ENCODE peak calls at places on chromosomes 13 and 19, in nine cellular contexts. Y, D, V, B, E, N, J, H and U are unnamed samples.
A peak's percentile ranks its signal among the peaks of the same experiment; 100 is the strongest.

GRCh38 chr19:53333071-53333465 is 481 bp upstream of the ZNF845 start:
- DNase-seq in Y (no peak), D (no peak), V (peak; percentile 63), B (peak; percentile 76), E (peak; percentile 68), N (no peak), J (peak; percentile 65), H (peak; percentile 14), U (no peak)

GRCh38 chr13:78611040-78611439 is 7.7 kb upstream of the POU4F1 start:
- DNase-seq in Y (no peak), D (no peak), V (no peak), B (no peak), E (no peak), N (no peak), J (no peak), H (no peak), U (no peak)

GRCh38 chr13:108943842-108944241 is 314.4 kb downstream of the MYO16 start:
- DNase-seq in Y (no peak), D (no peak), V (no peak), B (no peak), E (no peak), N (no peak), J (no peak), H (no peak), U (no peak)

GRCh38 chr19:42594617-42595489 is at the start of gene CEACAM8:
- DNase-seq in Y (no peak), D (no peak), V (no peak), B (no peak), E (no peak), N (no peak), J (peak; percentile 36), H (no peak), U (no peak)

GRCh38 chr19:1307320-1307719 is 21.6 kb downstream of the EFNA2 start:
- DNase-seq in Y (no peak), D (no peak), V (no peak), B (no peak), E (no peak), N (no peak), J (no peak), H (no peak), U (no peak)

GRCh38 chr19:3950871-3951861 is 18.3 kb downstream of the NMRK2 start:
- DNase-seq in Y (no peak), D (peak; percentile 9), V (peak; percentile 36), B (no peak), E (peak; percentile 89), N (no peak), J (no peak), H (no peak), U (no peak)

GRCh38 chr19:1362385-1363257 is 21.1 kb upstream of the NDUFS7 start:
- DNase-seq in Y (no peak), D (no peak), V (no peak), B (no peak), E (no peak), N (no peak), J (no peak), H (no peak), U (no peak)

GRCh38 chr13:93736111-93736510 is 509.5 kb downstream of the GPC6 start:
- DNase-seq in Y (no peak), D (peak; percentile 65), V (no peak), B (no peak), E (no peak), N (no peak), J (no peak), H (no peak), U (peak; percentile 42)

GRCh38 chr19:47379398-47379938 is 30.4 kb downstream of the DHX34 start:
- DNase-seq in Y (no peak), D (no peak), V (no peak), B (no peak), E (no peak), N (no peak), J (no peak), H (no peak), U (no peak)

GRCh38 chr19:524062-524674 is 7.4 kb upstream of the CDC34 start:
- DNase-seq in Y (no peak), D (no peak), V (no peak), B (no peak), E (no peak), N (no peak), J (no peak), H (no peak), U (no peak)

GRCh38 chr13:33797622-33798021 is 20.3 kb upstream of the RFC3 start:
- DNase-seq in Y (no peak), D (peak; percentile 36), V (no peak), B (no peak), E (no peak), N (peak; percentile 16), J (no peak), H (no peak), U (peak; percentile 18)

GRCh38 chr13:99617474-99618255 is 116.4 kb downstream of the TM9SF2 start:
- DNase-seq in Y (no peak), D (peak; percentile 62), V (peak; percentile 43), B (peak; percentile 83), E (peak; percentile 76), N (no peak), J (peak; percentile 73), H (peak; percentile 17), U (peak; percentile 48)

GRCh38 chr19:18932216-18932841 is 8.7 kb downstream of the HOMER3 start:
- DNase-seq in Y (no peak), D (peak; percentile 40), V (peak; percentile 86), B (peak; percentile 97), E (peak; percentile 85), N (no peak), J (peak; percentile 99), H (peak; percentile 85), U (peak; percentile 54)

GRCh38 chr19:13526552-13526951 is 20.3 kb upstream of the CACNA1A start:
- DNase-seq in Y (no peak), D (no peak), V (no peak), B (peak; percentile 34), E (no peak), N (peak; percentile 6), J (peak; percentile 85), H (peak; percentile 9), U (no peak)
- TF ChIP-seq CTCF in Y (peak; percentile 38), D (no peak), V (no peak), B (peak; percentile 57), E (no peak), N (peak; percentile 50), J (peak; percentile 46), H (peak; percentile 76), U (peak; percentile 21)

DNA sequence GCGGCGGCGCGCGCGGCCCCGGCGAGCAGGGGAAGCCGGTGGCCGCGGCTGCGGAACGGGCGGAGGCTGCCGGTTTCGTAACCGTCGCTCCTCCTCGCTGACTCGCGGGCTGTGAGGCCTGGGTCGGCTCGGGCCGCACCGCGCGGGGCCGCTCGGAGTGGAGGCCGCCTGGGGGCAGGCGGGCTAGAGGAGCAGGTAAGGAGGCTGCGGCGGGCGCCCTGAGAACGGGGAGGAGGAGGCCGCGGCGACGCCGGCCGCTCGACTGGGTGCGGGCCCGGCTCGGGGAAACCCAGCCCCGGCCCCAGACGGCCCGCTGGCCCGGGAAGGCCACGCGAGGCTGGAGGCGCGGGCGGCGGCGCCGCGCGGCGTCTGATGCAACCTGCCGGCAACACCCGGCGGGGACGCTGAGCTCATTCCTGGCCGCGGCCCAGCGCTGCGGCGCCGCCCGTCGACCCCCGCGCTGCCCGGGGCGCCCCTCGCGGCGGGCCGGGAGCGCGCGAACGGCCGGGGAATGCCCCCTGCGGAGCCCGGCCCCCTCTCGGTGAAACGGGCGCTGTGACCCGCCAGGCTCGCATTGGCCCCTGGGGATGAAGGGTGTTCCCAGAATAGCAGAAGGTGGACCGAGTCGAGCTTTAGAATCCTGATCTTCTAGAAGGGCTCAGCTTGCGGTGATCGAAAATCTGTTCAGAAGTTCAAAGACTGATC is at the start of gene CEBPG:
- DNase-seq in Y (no peak), D (peak; percentile 72), V (peak; percentile 74), B (peak; percentile 73), E (peak; percentile 80), N (peak; percentile 58), J (peak; percentile 44), H (peak; percentile 75), U (peak; percentile 54)
- TF ChIP-seq CTCF in Y (peak; percentile 34), D (no peak), V (no peak), B (peak; percentile 29), E (no peak), N (no peak), J (no peak), H (peak; percentile 37), U (peak; percentile 7)

DNA sequence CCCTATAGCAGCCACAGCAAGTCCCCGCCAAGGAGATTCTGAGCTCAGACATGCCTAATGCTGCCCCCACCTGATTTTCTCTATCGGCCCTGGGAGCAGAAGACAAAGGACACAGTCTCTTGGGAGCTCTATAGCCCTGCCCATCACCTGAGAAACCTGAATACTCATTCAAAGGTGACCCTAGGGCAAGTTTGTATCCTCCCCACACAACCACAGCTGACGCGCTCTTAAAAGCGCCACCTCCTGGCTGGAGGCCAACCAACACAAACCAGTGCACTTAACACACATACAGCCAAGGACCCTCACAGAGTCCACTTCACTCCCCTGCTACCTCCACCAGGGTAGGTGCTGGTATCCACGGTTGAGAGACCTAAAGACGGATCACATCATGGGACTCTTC is 8.8 kb upstream of the IGFL4 start:
- DNase-seq in Y (no peak), D (no peak), V (no peak), B (no peak), E (no peak), N (peak; percentile 92), J (peak; percentile 79), H (peak; percentile 5), U (no peak)
- TF ChIP-seq CTCF in Y (no peak), D (no peak), V (no peak), B (peak; percentile 22), E (no peak), N (no peak), J (peak; percentile 37), H (peak; percentile 59), U (no peak)

GRCh38 chr19:33344210-33344609 is 29.3 kb upstream of the CEBPG start:
- DNase-seq in Y (no peak), D (no peak), V (no peak), B (peak; percentile 48), E (no peak), N (no peak), J (no peak), H (no peak), U (no peak)

GRCh38 chr19:33347300-33347699 is 26.2 kb upstream of the CEBPG start:
- DNase-seq in Y (no peak), D (no peak), V (no peak), B (no peak), E (no peak), N (no peak), J (no peak), H (no peak), U (no peak)

GRCh38 chr19:33346665-33347064 is 26.8 kb upstream of the CEBPG start:
- DNase-seq in Y (no peak), D (no peak), V (no peak), B (no peak), E (no peak), N (no peak), J (no peak), H (no peak), U (no peak)

GRCh38 chr19:33344611-33345010 is 28.9 kb upstream of the CEBPG start:
- DNase-seq in Y (no peak), D (no peak), V (no peak), B (no peak), E (no peak), N (no peak), J (no peak), H (no peak), U (no peak)

DNA sequence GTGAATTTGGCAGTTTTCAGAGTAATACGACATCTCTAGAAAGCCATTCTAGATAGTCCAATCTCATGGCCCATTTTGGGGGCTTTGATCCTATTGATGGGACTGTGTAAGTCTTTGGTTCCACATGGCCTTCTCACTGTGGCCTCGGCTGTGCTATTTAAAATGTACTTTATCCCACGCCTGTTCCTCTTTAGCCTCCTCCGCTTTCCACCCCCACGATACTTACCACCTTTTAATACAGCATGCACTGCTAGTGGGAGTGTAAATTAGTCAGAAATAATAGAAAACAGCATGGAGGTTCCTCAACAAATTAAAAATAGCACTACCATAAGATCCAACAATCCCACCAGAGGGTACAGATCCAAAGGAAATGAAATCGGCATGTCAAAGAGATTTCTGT is 28.3 kb upstream of the CEBPG start:
- DNase-seq in Y (no peak), D (no peak), V (no peak), B (no peak), E (no peak), N (no peak), J (no peak), H (no peak), U (no peak)
- TF ChIP-seq CTCF in Y (no peak), D (no peak), V (no peak), B (no peak), E (no peak), N (no peak), J (no peak), H (no peak), U (no peak)